ENCODE peak calls at places on chromosomes 6 and 20, in nine cellular contexts. G is stimulated activated naive CD8-positive, alpha-beta T cell treated with anti-CD3 and anti-CD28 coated beads, Interleukin-15, Interleukin-2, amounts not matched to agents 100 U/mL and 50 U/mL, for 24 hours; R is non-pigmented ciliary epithelial cell; P is NCI-H2081; S is LHCN-M2; N is PC-3; J is spleen; E is activated T-cell treated with anti-CD3 and anti-CD28 coated beads, Interleukin-2, amount 50 U/mL, for 72 hours; O is epithelial cell of esophagus. L is an unnamed sample.

GRCh38 chr20:36859282-36859555 is 16.7 kb upstream of the TLDC2 start:
- DNase-seq in G (no peak), R (no peak), P (no peak), S (no peak), N (no peak), J (no peak), E (no peak), O (no peak), L (no peak)

GRCh38 chr6:144330588-144330987 is 45.5 kb downstream of the UTRN start:
- DNase-seq in G (no peak), R (no peak), P (no peak), S (no peak), N (peak; percentile 87), J (no peak), E (no peak), O (peak; percentile 86), L (peak; percentile 87)

GRCh38 chr20:23596856-23597255 is 8.9 kb downstream of the CST9 start:
- DNase-seq in G (no peak), R (no peak), P (no peak), S (peak; percentile 20), N (peak; percentile 44), J (no peak), E (no peak), O (no peak), L (no peak)

GRCh38 chr6:37316071-37316470 is 37.7 kb upstream of the RNF8 start:
- DNase-seq in G (no peak), R (no peak), P (no peak), S (no peak), N (no peak), J (no peak), E (no peak), O (no peak), L (no peak)

GRCh38 chr20:53795170-53795569 is 201.5 kb upstream of the ZNF217 start:
- DNase-seq in G (no peak), R (no peak), P (no peak), S (peak; percentile 26), N (peak; percentile 49), J (no peak), E (no peak), O (peak; percentile 51), L (no peak)

GRCh38 chr6:168107191-168107940 is 28.4 kb upstream of the FRMD1 start:
- DNase-seq in G (no peak), R (no peak), P (no peak), S (no peak), N (no peak), J (peak; percentile 64), E (no peak), O (no peak), L (no peak)

GRCh38 chr6:2054516-2055067 is 190.8 kb downstream of the GMDS start:
- DNase-seq in G (no peak), R (no peak), P (no peak), S (peak; percentile 51), N (peak; percentile 4), J (no peak), E (no peak), O (no peak), L (no peak)

GRCh38 chr6:24621626-24622360 is 24.2 kb downstream of the KIAA0319 start:
- DNase-seq in G (no peak), R (no peak), P (no peak), S (no peak), N (no peak), J (no peak), E (no peak), O (no peak), L (no peak)

GRCh38 chr20:11001767-11002540 is 328.2 kb upstream of the JAG1 start:
- DNase-seq in G (no peak), R (peak; percentile 46), P (no peak), S (peak; percentile 96), N (peak; percentile 99), J (no peak), E (no peak), O (peak; percentile 100), L (peak; percentile 70)

GRCh38 chr6:145602927-145603326 is 132.4 kb downstream of the EPM2A start:
- DNase-seq in G (no peak), R (no peak), P (no peak), S (no peak), N (no peak), J (no peak), E (no peak), O (no peak), L (no peak)

GRCh38 chr6:167682125-167682524 is 144.6 kb upstream of the AFDN start:
- DNase-seq in G (no peak), R (no peak), P (no peak), S (no peak), N (no peak), J (no peak), E (no peak), O (no peak), L (no peak)

GRCh38 chr20:45010399-45010828 is 44.1 kb downstream of the STK4 start:
- DNase-seq in G (no peak), R (peak; percentile 75), P (no peak), S (peak; percentile 48), N (peak; percentile 82), J (no peak), E (no peak), O (peak; percentile 33), L (no peak)

GRCh38 chr6:167153523-167153959 is 4.2 kb downstream of the GPR31 start:
- DNase-seq in G (no peak), R (no peak), P (no peak), S (peak; percentile 2), N (peak; percentile 5), J (peak; percentile 54), E (no peak), O (no peak), L (no peak)

GRCh38 chr6:107361568-107362270 is 97.6 kb downstream of the PDSS2 start:
- DNase-seq in G (no peak), R (peak; percentile 50), P (no peak), S (peak; percentile 77), N (peak; percentile 16), J (no peak), E (no peak), O (no peak), L (no peak)

GRCh38 chr6:41700577-41701347 is 34.6 kb downstream of the TFEB start:
- DNase-seq in G (no peak), R (no peak), P (no peak), S (no peak), N (no peak), J (no peak), E (no peak), O (no peak), L (no peak)

GRCh38 chr6:156231353-156231752 is 545.8 kb upstream of the ARID1B start:
- DNase-seq in G (no peak), R (no peak), P (no peak), S (no peak), N (no peak), J (no peak), E (no peak), O (no peak), L (no peak)

GRCh38 chr20:24027229-24027628 is 38.6 kb upstream of the GGTLC1 start:
- DNase-seq in G (peak; percentile 71), R (no peak), P (no peak), S (no peak), N (peak; percentile 22), J (peak; percentile 89), E (peak; percentile 74), O (peak; percentile 32), L (no peak)

GRCh38 chr6:129476248-129476564 is 233.8 kb downstream of the ARHGAP18 start:
- DNase-seq in G (no peak), R (no peak), P (no peak), S (no peak), N (no peak), J (no peak), E (no peak), O (no peak), L (no peak)

GRCh38 chr20:58113706-58114105 is 114.7 kb downstream of the ANKRD60 start:
- DNase-seq in G (no peak), R (no peak), P (no peak), S (peak; percentile 34), N (no peak), J (no peak), E (no peak), O (no peak), L (no peak)

GRCh38 chr6:158536891-158537798 is 22.7 kb upstream of the TMEM181 start:
- DNase-seq in G (peak; percentile 20), R (no peak), P (peak; percentile 80), S (no peak), N (peak; percentile 33), J (no peak), E (peak; percentile 35), O (peak; percentile 20), L (no peak)

GRCh38 chr20:44273231-44274215 is 26.4 kb downstream of the GDAP1L1 start:
- DNase-seq in G (no peak), R (no peak), P (no peak), S (no peak), N (no peak), J (no peak), E (no peak), O (no peak), L (no peak)

GRCh38 chr6:170174124-170174770 is 116.6 kb downstream of the DLL1 start:
- DNase-seq in G (no peak), R (no peak), P (no peak), S (no peak), N (no peak), J (peak; percentile 78), E (no peak), O (no peak), L (no peak)

GRCh38 chr6:69796627-69797390 is at the start of gene LMBRD1:
- DNase-seq in G (peak; percentile 99), R (peak; percentile 80), P (peak; percentile 93), S (peak; percentile 93), N (peak; percentile 90), J (peak; percentile 100), E (peak; percentile 100), O (peak; percentile 99), L (peak; percentile 96)

GRCh38 chr6:64988148-64988547 is 718.9 kb downstream of the EYS start:
- DNase-seq in G (no peak), R (no peak), P (no peak), S (no peak), N (no peak), J (no peak), E (no peak), O (no peak), L (no peak)

GRCh38 chr6:150149146-150149545 is 6.3 kb downstream of the PPP1R14C start:
- DNase-seq in G (no peak), R (no peak), P (no peak), S (no peak), N (no peak), J (no peak), E (no peak), O (no peak), L (no peak)

GRCh38 chr6:134589512-134589911 is 271.6 kb upstream of the SGK1 start:
- DNase-seq in G (no peak), R (peak; percentile 98), P (no peak), S (peak; percentile 91), N (peak; percentile 89), J (no peak), E (no peak), O (peak; percentile 98), L (no peak)

GRCh38 chr20:57260065-57260958 is 6.1 kb downstream of the BMP7 start:
- DNase-seq in G (no peak), R (no peak), P (no peak), S (no peak), N (no peak), J (no peak), E (no peak), O (no peak), L (no peak)

GRCh38 chr6:150229775-150230561 is 87.1 kb downstream of the PPP1R14C start:
- DNase-seq in G (no peak), R (no peak), P (no peak), S (no peak), N (peak; percentile 27), J (no peak), E (no peak), O (peak; percentile 93), L (no peak)

L was measured in HT-29.